ENCODE peak calls at places on chromosomes 11 and 22, in nine cellular contexts. C is IMR-90; B is tibial nerve; A is A549; V is lower lobe of right lung; Y is lung; Z is PC-9; M is fibroblast of lung; N is CD4-positive, CD25-positive, alpha-beta regulatory T cell. Q is an unnamed sample.

GRCh38 chr11:65375012-65375411 is 7.4 kb downstream of the SLC25A45 start:
- DNase-seq in B (no peak), V (no peak), C (no peak), A (no peak), Z (no peak), M (no peak), Y (no peak), N (no peak), Q (no peak)

GRCh38 chr22:27318516-27318915 is 483.0 kb downstream of the MN1 start:
- DNase-seq in V (no peak), Y (no peak), M (peak; percentile 35), N (no peak), A (no peak), B (no peak), C (peak; percentile 44), Z (peak; percentile 0), Q (no peak)

GRCh38 chr22:42685941-42686666 is 34.6 kb downstream of the A4GALT start:
- DNase-seq in Y (no peak), N (no peak), B (no peak), V (no peak), C (no peak), Z (no peak), M (peak; percentile 73), A (peak; percentile 11), Q (no peak)

GRCh38 chr11:28505216-28505615 is 397.0 kb downstream of the METTL15 start:
- DNase-seq in N (no peak), A (no peak), M (no peak), Y (no peak), Z (no peak), V (no peak), C (no peak), B (no peak), Q (no peak)

GRCh38 chr22:31439805-31440204 is 40.4 kb downstream of the DRG1 start:
- DNase-seq in N (no peak), Z (no peak), C (no peak), M (no peak), A (no peak), B (no peak), V (no peak), Y (no peak), Q (no peak)

GRCh38 chr22:41535244-41535643 is 9.0 kb downstream of the POLR3H start:
- DNase-seq in C (no peak), A (peak; percentile 46), B (no peak), Z (no peak), Y (no peak), N (no peak), V (no peak), M (no peak), Q (no peak)

GRCh38 chr11:68583047-68583446 is 101.3 kb upstream of the GAL start:
- DNase-seq in Y (no peak), V (no peak), Z (no peak), B (no peak), N (no peak), A (no peak), C (peak; percentile 82), M (peak; percentile 57), Q (no peak)

GRCh38 chr22:17597217-17597616 is 31.3 kb downstream of the ATP6V1E1 start:
- DNase-seq in Z (no peak), C (peak; percentile 42), M (no peak), B (no peak), Y (no peak), A (no peak), N (no peak), V (no peak), Q (no peak)

GRCh38 chr11:58629857-58630256 is 7.4 kb downstream of the CNTF start:
- DNase-seq in C (peak; percentile 71), V (no peak), Y (no peak), Z (peak; percentile 40), A (peak; percentile 31), B (no peak), M (peak; percentile 76), N (no peak), Q (no peak)

GRCh38 chr22:37880668-37881440 is 25.2 kb upstream of the MICALL1 start:
- DNase-seq in A (no peak), M (peak; percentile 63), B (no peak), Z (no peak), C (peak; percentile 84), V (no peak), Y (no peak), N (no peak), Q (no peak)

GRCh38 chr11:33179431-33179830 is 18.2 kb upstream of the CSTF3 start:
- DNase-seq in Z (peak; percentile 34), M (no peak), C (no peak), N (no peak), A (no peak), V (no peak), B (no peak), Y (no peak), Q (no peak)

GRCh38 chr11:43904737-43905515 is 24.3 kb downstream of the ALKBH3 start:
- DNase-seq in M (peak; percentile 76), V (no peak), Y (no peak), A (no peak), C (peak; percentile 76), Z (no peak), B (no peak), N (no peak), Q (no peak)
- H3K4me3 ChIP-seq in M (no peak overlapping the region), V (no peak overlapping the region), Y (no peak overlapping the region), A (no peak overlapping the region), C (no peak overlapping the region), Z (no peak overlapping the region), B (no peak overlapping the region), N (no peak overlapping the region), Q (no peak overlapping the region)

GRCh38 chr11:36594316-36594989 is at the start of gene IFTAP:
- DNase-seq in C (peak; percentile 92), A (peak; percentile 85), V (peak; percentile 59), N (no peak), Z (peak; percentile 88), B (no peak), Y (peak; percentile 54), M (peak; percentile 94), Q (peak; percentile 2)
- H3K27ac ChIP-seq in C (peak within 1 kb of the TSS; percentile 61), A (peak within 1 kb of the TSS; percentile 79), V (peak within 1 kb of the TSS; percentile 44), N (no peak within 1 kb of the TSS), Z (no peak within 1 kb of the TSS), B (no peak within 1 kb of the TSS), Y (peak within 1 kb of the TSS; percentile 27), M (peak within 1 kb of the TSS; percentile 23), Q (no peak within 1 kb of the TSS)

DNA sequence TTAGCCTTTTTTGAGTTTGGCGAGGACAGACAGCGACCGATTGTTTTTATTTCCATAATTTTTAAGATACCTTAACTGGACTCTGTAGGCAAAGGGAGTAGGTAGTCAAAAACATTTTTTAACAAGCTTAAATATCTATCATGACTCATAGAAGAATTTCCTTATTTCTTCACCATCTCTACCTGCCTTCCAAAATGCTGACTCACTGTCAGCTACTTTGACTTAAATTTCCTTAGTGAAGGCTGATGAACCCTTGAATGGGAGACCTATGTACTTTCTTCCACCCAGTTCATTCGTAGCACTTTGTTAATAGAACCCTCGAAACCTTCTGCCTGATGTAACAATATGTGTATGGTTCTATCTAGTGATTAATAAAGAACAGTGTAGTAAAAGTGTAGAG is 1.1 kb upstream of the MTMR2 start:
- DNase-seq in Z (peak; percentile 96), C (peak; percentile 34), Y (no peak), N (no peak), A (peak; percentile 18), M (peak; percentile 28), V (no peak), B (no peak), Q (no peak)
- H3K4me3 ChIP-seq in Z (peak overlapping the region; percentile 67), C (peak overlapping the region; percentile 26), Y (no peak overlapping the region), N (peak overlapping the region; percentile 96), A (peak overlapping the region; percentile 84), M (peak overlapping the region; percentile 92), V (peak overlapping the region; percentile 80), B (no peak overlapping the region), Q (no peak overlapping the region)

DNA sequence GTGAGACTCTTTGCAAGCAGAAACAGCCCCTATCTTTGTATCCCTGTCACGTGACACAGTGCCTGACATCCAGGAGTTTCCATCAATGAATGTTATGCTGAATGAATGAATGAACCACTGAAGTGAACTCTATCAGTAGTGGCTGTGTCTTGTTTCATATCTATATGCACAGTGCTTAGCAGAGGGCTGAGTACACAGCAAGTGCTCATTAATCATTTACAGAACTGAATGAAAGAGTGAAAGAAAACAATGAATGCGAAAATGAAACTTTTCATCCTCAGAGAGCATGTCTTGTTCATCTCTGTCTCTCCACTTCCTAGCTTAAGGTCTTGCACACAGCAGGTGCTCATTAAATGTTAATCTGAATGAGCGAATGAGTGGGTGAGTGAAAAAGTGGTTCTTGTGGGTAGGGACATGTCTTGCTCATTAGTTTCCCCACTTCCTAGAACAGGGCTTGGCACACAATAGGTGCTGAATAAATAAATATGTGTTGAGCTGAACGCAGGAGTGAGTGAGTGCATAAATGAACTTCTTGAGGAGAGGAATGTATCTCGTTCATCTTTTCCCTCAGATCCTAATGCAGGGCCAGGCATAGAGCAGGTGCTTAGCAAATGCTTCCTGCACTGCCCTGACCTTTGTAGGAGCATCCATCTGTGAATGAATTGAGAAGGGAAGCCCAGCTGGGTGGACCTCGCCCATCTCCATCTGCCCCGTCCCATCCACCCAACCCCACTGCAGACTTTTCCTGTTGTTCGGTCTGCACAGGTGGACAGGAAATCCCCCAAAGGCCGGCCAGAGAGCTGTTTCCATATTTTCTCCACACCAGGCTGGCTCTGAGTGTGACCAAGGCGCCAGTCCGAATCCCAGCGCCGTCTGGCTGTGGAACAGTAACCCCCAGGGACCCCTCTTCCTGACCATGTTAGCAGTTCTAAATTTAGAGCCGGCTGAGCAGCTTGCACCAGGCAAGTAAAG is 113.4 kb upstream of the CRYBB3 start:
- DNase-seq in A (no peak), V (no peak), N (no peak), B (peak; percentile 27), C (no peak), M (no peak), Z (no peak), Y (no peak), Q (no peak)
- H3K27ac ChIP-seq in A (no peak overlapping the region), V (no peak overlapping the region), N (no peak overlapping the region), B (no peak overlapping the region), C (no peak overlapping the region), M (no peak overlapping the region), Z (no peak overlapping the region), Y (no peak overlapping the region), Q (no peak overlapping the region)

DNA sequence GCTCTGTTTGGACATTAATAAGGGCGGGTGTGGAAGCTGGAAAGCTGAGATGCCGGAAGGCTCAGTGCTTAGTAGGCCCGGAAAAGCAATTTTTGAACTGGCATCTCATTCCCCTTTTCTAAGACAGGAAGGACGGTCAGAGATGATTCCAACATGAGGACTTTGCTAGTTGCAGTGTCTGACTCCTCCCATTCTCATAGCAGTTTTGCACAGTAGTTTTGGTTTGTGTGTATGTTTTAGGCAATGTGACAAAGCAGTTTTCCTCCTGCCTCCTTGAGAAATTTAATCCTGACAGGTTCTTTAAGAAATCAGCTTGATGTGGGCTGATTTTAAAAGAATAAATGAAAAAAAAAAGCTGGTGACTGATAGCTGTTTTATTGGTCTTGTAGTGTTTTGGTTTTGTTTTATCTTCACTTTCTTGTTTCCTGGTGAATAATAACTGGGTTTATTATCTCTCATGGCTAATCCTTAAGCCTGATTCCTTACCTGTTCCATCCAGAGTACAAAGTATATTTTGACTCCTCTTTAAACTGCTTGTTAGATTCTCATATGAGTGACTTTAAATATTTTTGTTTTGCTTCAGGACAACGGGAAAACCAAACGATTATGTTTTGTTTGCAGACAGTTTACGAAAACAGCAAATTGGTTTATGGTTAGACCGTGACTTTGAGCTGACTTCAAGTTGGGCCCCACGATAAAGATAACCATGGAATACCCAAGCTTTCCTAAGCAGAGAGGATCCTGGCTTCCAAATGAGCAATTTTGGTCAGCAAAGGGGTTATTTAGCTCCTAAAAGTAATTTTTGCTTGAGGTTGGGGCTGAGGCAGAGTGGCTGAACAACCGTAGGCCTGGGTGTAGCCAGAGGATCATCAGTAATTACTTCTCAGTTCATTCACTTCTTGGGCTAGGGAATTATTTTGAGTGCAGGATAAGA is 3.4 kb downstream of the PTPRJ start:
- DNase-seq in Z (no peak), M (peak; percentile 40), Y (no peak), C (peak; percentile 73), N (no peak), V (no peak), A (no peak), B (no peak), Q (no peak)
- H3K4me3 ChIP-seq in Z (peak overlapping the region; percentile 1), M (no peak overlapping the region), Y (no peak overlapping the region), C (no peak overlapping the region), N (peak overlapping the region; percentile 86), V (no peak overlapping the region), A (peak overlapping the region; percentile 91), B (peak overlapping the region; percentile 2), Q (no peak overlapping the region)